ENCODE peak calls at places on chromosomes 7 and 10, in six cellular contexts. L is fibroblast of villous mesenchyme, B is GM12865, J is stomach, F is HCT116, C is IMR-90. X is an unnamed sample.

GRCh38 chr10:32190890-32191491 is 134.8 kb upstream of the KIF5B start:
- DNase-seq in L (peak; percentile 49), B (peak; percentile 62), J (no peak), F (peak; percentile 19), C (peak; percentile 36), X (peak; percentile 26)

GRCh38 chr10:31318382-31318853 is 598 bp upstream of the ZEB1 start:
- DNase-seq in L (peak; percentile 75), B (peak; percentile 96), J (no peak), F (peak; percentile 28), C (peak; percentile 80), X (peak; percentile 35)

GRCh38 chr7:158267737-158268435 is 319.7 kb downstream of the PTPRN2 start:
- DNase-seq in L (no peak), B (no peak), J (no peak), F (no peak), C (no peak), X (no peak)

GRCh38 chr10:31320598-31321211 is 1.7 kb downstream of the ZEB1 start:
- DNase-seq in L (peak; percentile 66), B (peak; percentile 76), J (no peak), F (no peak), C (peak; percentile 59), X (peak; percentile 70)

GRCh38 chr10:131825150-131825907 is 75.5 kb upstream of the PPP2R2D start:
- DNase-seq in L (no peak), B (no peak), J (no peak), F (no peak), C (no peak), X (peak; percentile 33)

GRCh38 chr10:90136731-90137316 is 435.4 kb downstream of the KIF20B start:
- DNase-seq in L (peak; percentile 45), B (peak; percentile 30), J (no peak), F (peak; percentile 65), C (peak; percentile 2), X (peak; percentile 5)

GRCh38 chr10:69409968-69410367 is 6.8 kb downstream of the TACR2 start:
- DNase-seq in L (no peak), B (peak; percentile 77), J (no peak), F (no peak), C (no peak), X (no peak)

GRCh38 chr10:132417957-132418441 is 21.0 kb downstream of the PWWP2B start:
- DNase-seq in L (no peak), B (no peak), J (peak; percentile 66), F (no peak), C (no peak), X (no peak)

GRCh38 chr10:15144788-15145187 is 23.7 kb downstream of the NMT2 start:
- DNase-seq in L (no peak), B (no peak), J (no peak), F (no peak), C (peak; percentile 86), X (no peak)

GRCh38 chr7:7641129-7641663 is 644 bp downstream of the UMAD1 start:
- DNase-seq in L (no peak), B (no peak), J (no peak), F (peak; percentile 15), C (peak; percentile 11), X (no peak)

GRCh38 chr10:132616995-132617780 is 79.6 kb downstream of the INPP5A start:
- DNase-seq in L (no peak), B (no peak), J (no peak), F (no peak), C (no peak), X (no peak)

GRCh38 chr10:91034494-91035157 is 113.7 kb upstream of the ANKRD1 start:
- DNase-seq in L (peak; percentile 58), B (no peak), J (peak; percentile 33), F (no peak), C (peak; percentile 19), X (peak; percentile 50)

GRCh38 chr7:91837397-91838070 is 43.0 kb downstream of the MTERF1 start:
- DNase-seq in L (no peak), B (no peak), J (no peak), F (no peak), C (no peak), X (no peak)

GRCh38 chr10:50653142-50653541 is 29.4 kb upstream of the SGMS1 start:
- DNase-seq in L (peak; percentile 58), B (peak; percentile 44), J (no peak), F (peak; percentile 8), C (peak; percentile 47), X (no peak)

GRCh38 chr7:511476-512145 is 8.0 kb downstream of the PDGFA start:
- DNase-seq in L (no peak), B (no peak), J (no peak), F (no peak), C (no peak), X (no peak)

GRCh38 chr7:27139335-27140107 is 4.0 kb downstream of the HOXA5 start:
- DNase-seq in L (no peak), B (no peak), J (no peak), F (no peak), C (no peak), X (peak; percentile 70)

GRCh38 chr10:2150315-2150714 is 413.0 kb upstream of the ADARB2 start:
- DNase-seq in L (no peak), B (no peak), J (no peak), F (no peak), C (no peak), X (no peak)

GRCh38 chr10:16259726-16260125 is 177.1 kb upstream of the PTER start:
- DNase-seq in L (no peak), B (no peak), J (no peak), F (no peak), C (no peak), X (no peak)

GRCh38 chr7:157312941-157313340 is 23.9 kb upstream of the DNAJB6 start:
- DNase-seq in L (no peak), B (no peak), J (no peak), F (no peak), C (no peak), X (no peak)

GRCh38 chr7:135281363-135281949 is 47.8 kb downstream of the STRA8 start:
- DNase-seq in L (peak; percentile 88), B (peak; percentile 90), J (peak; percentile 79), F (peak; percentile 79), C (peak; percentile 87), X (peak; percentile 92)

GRCh38 chr10:4708123-4708759 is 117.8 kb upstream of the AKR1E2 start:
- DNase-seq in L (no peak), B (peak; percentile 12), J (no peak), F (no peak), C (no peak), X (peak; percentile 50)

GRCh38 chr7:134515569-134516468 is 11.5 kb upstream of the AKR1B10 start:
- DNase-seq in L (peak; percentile 83), B (no peak), J (no peak), F (peak; percentile 68), C (peak; percentile 93), X (no peak)

GRCh38 chr10:3807221-3807927 is 22.4 kb upstream of the KLF6 start:
- DNase-seq in L (peak; percentile 48), B (no peak), J (no peak), F (no peak), C (no peak), X (no peak)

GRCh38 chr7:106778656-106779250 is 86.3 kb upstream of the PIK3CG start:
- DNase-seq in L (no peak), B (no peak), J (no peak), F (no peak), C (peak; percentile 32), X (no peak)

GRCh38 chr7:106781828-106782544 is 83.1 kb upstream of the PIK3CG start:
- DNase-seq in L (no peak), B (no peak), J (no peak), F (no peak), C (no peak), X (no peak)

GRCh38 chr7:106777666-106778299 is 87.3 kb upstream of the PIK3CG start:
- DNase-seq in L (no peak), B (no peak), J (no peak), F (no peak), C (no peak), X (no peak)

GRCh38 chr7:106781007-106781406 is 84.1 kb upstream of the PIK3CG start:
- DNase-seq in L (no peak), B (no peak), J (no peak), F (no peak), C (no peak), X (no peak)

DNA sequence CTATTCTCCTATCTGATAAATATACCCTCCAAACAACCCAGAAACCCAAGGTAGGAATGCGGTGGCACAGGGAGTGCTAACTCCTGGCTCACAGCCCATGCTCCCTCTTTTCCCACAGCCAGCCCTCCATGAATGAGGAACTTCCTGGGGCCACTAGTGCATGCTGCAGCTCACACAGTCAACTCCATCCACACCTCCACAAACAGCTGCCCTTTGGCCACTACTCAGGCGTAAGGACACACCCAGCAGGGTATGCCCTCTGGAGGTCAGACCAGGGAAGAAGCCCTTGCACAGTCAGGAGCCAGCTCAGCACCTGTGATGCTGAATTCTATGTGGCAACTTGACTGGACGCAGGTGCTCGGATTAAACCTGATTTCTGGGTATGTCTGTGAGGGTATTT is 85.2 kb upstream of the PIK3CG start:
- DNase-seq in L (no peak), B (peak; percentile 44), J (peak; percentile 53), F (peak; percentile 59), C (no peak), X (peak; percentile 45)
- TF ChIP-seq CTCF in L (no peak), B (peak; percentile 33), J (no peak), F (peak; percentile 64), C (no peak), X (peak; percentile 37)

GRCh38 chr10:71209324-71210030 is 2.9 kb upstream of the UNC5B start:
- DNase-seq in L (no peak), B (no peak), J (peak; percentile 15), F (no peak), C (no peak), X (no peak)
- H3K4me3 ChIP-seq in L (no peak overlapping the region), B (no peak overlapping the region), J (no peak overlapping the region), F (no peak overlapping the region), C (no peak overlapping the region), X (no peak overlapping the region)

GRCh38 chr7:122803323-122803722 is 82.9 kb downstream of the CADPS2 start:
- DNase-seq in L (peak; percentile 10), B (peak; percentile 38), J (no peak), F (peak; percentile 10), C (no peak), X (peak; percentile 49)
- TF ChIP-seq CTCF in L (peak; percentile 19), B (peak; percentile 35), J (peak; percentile 43), F (peak; percentile 42), C (no peak), X (peak; percentile 73)

GRCh38 chr10:112938808-112939482 is 11.1 kb upstream of the TCF7L2 start:
- DNase-seq in L (no peak), B (no peak), J (no peak), F (no peak), C (no peak), X (peak; percentile 62)
- H3K4me3 ChIP-seq in L (no peak overlapping the region), B (no peak overlapping the region), J (no peak overlapping the region), F (no peak overlapping the region), C (no peak overlapping the region), X (no peak overlapping the region)

GRCh38 chr7:13117103-13117502 is 429.7 kb downstream of the ARL4A start:
- DNase-seq in L (no peak), B (no peak), J (no peak), F (peak; percentile 18), C (peak; percentile 37), X (peak; percentile 16)
- TF ChIP-seq CTCF in L (peak; percentile 62), B (no peak), J (no peak), F (peak; percentile 59), C (peak; percentile 68), X (peak; percentile 59)

GRCh38 chr7:32761451-32762320 is 129.9 kb downstream of the KBTBD2 start:
- DNase-seq in L (no peak), B (no peak), J (no peak), F (no peak), C (no peak), X (peak; percentile 26)
- H3K4me3 ChIP-seq in L (no peak overlapping the region), B (no peak overlapping the region), J (peak overlapping the region; percentile 13), F (no peak overlapping the region), C (no peak overlapping the region), X (peak overlapping the region; percentile 33)